ENCODE peak calls at places on chromosomes 11 and 22, in eight cellular contexts. N is sciatic nerve; F is GM03348; D is activated CD4-positive, CD25-positive, alpha-beta regulatory T cell treated with anti-CD3 and anti-CD28 coated beads, Interleukin-2, amount 50 U/mL, for 72 hours; B is NCI-H460; P is mesenchymal stem cell; Q is uterus; U is C1 segment of cervical spinal cord. E is an unnamed sample.

GRCh38 chr11:790721-791564 is 1.1 kb upstream of the CEND1 start:
- DNase-seq in U (peak; percentile 39), F (peak; percentile 59), P (peak; percentile 30), N (no peak), D (no peak), Q (no peak), B (no peak), E (peak; percentile 29)

GRCh38 chr22:49968831-49969661 is 8.5 kb downstream of the PIM3 start:
- DNase-seq in D (peak; percentile 29), F (no peak), P (no peak), N (peak; percentile 60), Q (peak; percentile 27), U (no peak), B (no peak), E (no peak)

GRCh38 chr22:18927573-18927972 is 8.5 kb downstream of the PRODH start:
- DNase-seq in U (no peak), P (no peak), D (no peak), B (no peak), F (no peak), N (no peak), Q (no peak), E (no peak)

GRCh38 chr11:100624346-100624745 is 62.7 kb upstream of the ARHGAP42 start:
- DNase-seq in Q (no peak), D (no peak), P (no peak), U (no peak), N (no peak), B (no peak), F (no peak), E (no peak)

GRCh38 chr11:57772562-57772961 is 11.0 kb downstream of the CTNND1 start:
- DNase-seq in U (no peak), Q (no peak), P (peak; percentile 55), F (no peak), N (no peak), D (no peak), B (no peak), E (no peak)

GRCh38 chr11:65381721-65382035 is 768 bp downstream of the SLC25A45 start:
- DNase-seq in B (peak; percentile 78), F (peak; percentile 50), N (no peak), D (no peak), Q (no peak), P (peak; percentile 90), U (no peak), E (peak; percentile 42)

GRCh38 chr11:70547821-70548670 is 149.7 kb downstream of the CTTN start:
- DNase-seq in F (no peak), B (no peak), U (no peak), D (no peak), N (no peak), Q (no peak), P (no peak), E (no peak)

GRCh38 chr11:129331217-129331616 is 44.4 kb upstream of the BARX2 start:
- DNase-seq in B (no peak), D (no peak), P (no peak), Q (no peak), F (no peak), U (no peak), N (no peak), E (no peak)